ENCODE peak calls at places on chromosomes 7 and 10, in nine cellular contexts. R, E, H, S, Q, Y, Z, I and N are unnamed samples.

GRCh38 chr10:82319046-82319445 is 444.1 kb downstream of the NRG3 start:
- DNase-seq in R (no peak), E (no peak), H (no peak), S (no peak), Q (no peak), Y (no peak), Z (no peak), I (no peak), N (no peak)

GRCh38 chr10:29254123-29255046 is 34.5 kb upstream of the LYZL1 start:
- DNase-seq in R (no peak), E (no peak), H (peak; percentile 83), S (no peak), Q (no peak), Y (peak; percentile 17), Z (no peak), I (peak; percentile 95), N (no peak)

GRCh38 chr10:103820101-103821062 is 35.0 kb downstream of the SH3PXD2A start:
- DNase-seq in R (no peak), E (peak; percentile 43), H (no peak), S (no peak), Q (no peak), Y (no peak), Z (peak; percentile 57), I (no peak), N (no peak)

GRCh38 chr10:2094171-2094570 is 356.8 kb upstream of the ADARB2 start:
- DNase-seq in R (no peak), E (no peak), H (no peak), S (no peak), Q (no peak), Y (no peak), Z (no peak), I (no peak), N (no peak)

GRCh38 chr10:23467024-23467423 is 28.1 kb downstream of the OTUD1 start:
- DNase-seq in R (no peak), E (no peak), H (no peak), S (no peak), Q (no peak), Y (no peak), Z (no peak), I (no peak), N (no peak)

GRCh38 chr7:22460363-22460988 is 39.5 kb downstream of the STEAP1B start:
- DNase-seq in R (no peak), E (no peak), H (no peak), S (no peak), Q (no peak), Y (no peak), Z (no peak), I (no peak), N (no peak)

GRCh38 chr7:24825315-24825917 is 68.2 kb upstream of the GSDME start:
- DNase-seq in R (no peak), E (no peak), H (no peak), S (no peak), Q (no peak), Y (peak; percentile 41), Z (no peak), I (no peak), N (peak; percentile 21)

GRCh38 chr7:48176356-48176893 is 5.2 kb downstream of the ABCA13 start:
- DNase-seq in R (no peak), E (no peak), H (no peak), S (no peak), Q (no peak), Y (no peak), Z (no peak), I (no peak), N (no peak)

GRCh38 chr10:70512149-70512611 is 33.6 kb downstream of the PALD1 start:
- DNase-seq in R (no peak), E (no peak), H (no peak), S (no peak), Q (no peak), Y (no peak), Z (no peak), I (peak; percentile 48), N (no peak)

GRCh38 chr7:82507365-82507975 is 63.9 kb upstream of the CACNA2D1 start:
- DNase-seq in R (no peak), E (no peak), H (no peak), S (no peak), Q (no peak), Y (no peak), Z (no peak), I (no peak), N (no peak)

GRCh38 chr7:131166066-131166465 is 161.6 kb upstream of the MKLN1 start:
- DNase-seq in R (no peak), E (no peak), H (no peak), S (no peak), Q (no peak), Y (no peak), Z (no peak), I (no peak), N (no peak)

GRCh38 chr7:119957335-119957734 is 315.6 kb upstream of the KCND2 start:
- DNase-seq in R (no peak), E (no peak), H (no peak), S (no peak), Q (no peak), Y (no peak), Z (no peak), I (no peak), N (no peak)

GRCh38 chr7:4613855-4614548 is 68.1 kb upstream of the FOXK1 start:
- DNase-seq in R (no peak), E (no peak), H (no peak), S (peak; percentile 57), Q (no peak), Y (no peak), Z (no peak), I (no peak), N (no peak)

GRCh38 chr10:61616611-61617010 is 46.1 kb upstream of the CABCOCO1 start:
- DNase-seq in R (no peak), E (no peak), H (no peak), S (no peak), Q (no peak), Y (no peak), Z (no peak), I (no peak), N (no peak)

GRCh38 chr7:107890962-107891618 is at the start of gene DLD:
- DNase-seq in R (peak; percentile 68), E (peak; percentile 93), H (peak; percentile 99), S (peak; percentile 91), Q (peak; percentile 95), Y (peak; percentile 93), Z (peak; percentile 83), I (peak; percentile 97), N (peak; percentile 97)
- TF ChIP-seq POLR2A in R (peak; percentile 78), E (peak; percentile 91), H (peak; percentile 99), S (peak; percentile 90), Q (peak; percentile 95), Y (peak; percentile 83), Z (peak; percentile 95), I (peak; percentile 96), N (peak; percentile 96)

DNA sequence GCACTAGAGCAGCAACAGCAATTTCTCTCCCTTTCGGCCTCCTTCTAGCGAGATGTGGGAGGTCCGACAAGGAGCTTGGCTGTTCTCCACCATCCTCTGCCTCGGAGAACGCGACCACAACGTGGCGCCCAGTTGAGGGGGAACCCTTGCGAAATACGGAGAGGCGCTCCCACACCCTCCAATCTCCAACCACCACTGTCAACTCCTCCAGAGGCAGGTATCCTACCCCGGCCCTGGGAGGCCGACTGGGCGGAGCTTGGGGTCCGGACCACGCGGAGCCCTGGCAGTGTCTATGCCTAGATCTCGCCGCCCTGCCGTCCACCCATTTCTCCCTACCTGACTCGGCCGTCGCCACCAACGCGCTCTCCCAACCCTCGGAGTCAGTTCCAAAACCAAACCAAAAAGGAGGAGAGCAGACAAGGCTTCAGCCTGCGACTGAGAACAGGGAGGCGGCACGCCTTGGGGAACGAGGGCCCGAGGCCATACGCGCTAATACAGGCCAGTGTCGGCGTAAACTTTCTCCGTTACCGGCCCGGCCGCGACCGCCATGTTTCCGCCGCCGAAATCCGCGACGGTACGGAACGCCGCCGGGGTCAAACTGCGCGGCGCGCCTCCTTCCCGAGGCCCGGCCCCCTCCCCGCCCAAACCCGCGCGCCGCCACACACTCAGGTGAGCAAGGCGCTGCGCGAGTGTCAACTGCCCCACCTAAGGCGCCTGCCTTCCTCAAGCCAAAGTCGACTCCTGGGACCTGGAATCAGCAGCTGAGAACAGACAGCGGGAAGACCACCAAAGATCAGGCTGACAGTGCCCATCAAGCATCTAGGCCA is at the start of gene TMEM168:
- DNase-seq in R (no peak), E (peak; percentile 71), H (peak; percentile 92), S (peak; percentile 33), Q (peak; percentile 82), Y (peak; percentile 88), Z (peak; percentile 30), I (peak; percentile 96), N (peak; percentile 89)
- TF ChIP-seq POLR2A in R (no peak), E (peak; percentile 78), H (peak; percentile 98), S (peak; percentile 82), Q (peak; percentile 80), Y (peak; percentile 74), Z (no peak), I (peak; percentile 52), N (peak; percentile 85)

GRCh38 chr7:27377988-27378387 is 135.4 kb downstream of the EVX1 start:
- DNase-seq in R (no peak), E (no peak), H (no peak), S (no peak), Q (no peak), Y (no peak), Z (no peak), I (no peak), N (no peak)
- TF ChIP-seq POLR2A in R (no peak), E (no peak), H (no peak), S (no peak), Q (no peak), Y (no peak), Z (no peak), I (no peak), N (no peak)

GRCh38 chr10:49762566-49762877 is 399 bp upstream of the OGDHL start:
- DNase-seq in R (no peak), E (no peak), H (no peak), S (no peak), Q (no peak), Y (no peak), Z (no peak), I (no peak), N (no peak)

GRCh38 chr10:49761789-49762565 is at the start of gene OGDHL:
- DNase-seq in R (no peak), E (peak; percentile 73), H (peak; percentile 91), S (peak; percentile 61), Q (no peak), Y (peak; percentile 33), Z (no peak), I (peak; percentile 80), N (peak; percentile 74)

GRCh38 chr10:49761201-49761788 is 828 bp downstream of the OGDHL start:
- DNase-seq in R (no peak), E (no peak), H (no peak), S (no peak), Q (no peak), Y (no peak), Z (no peak), I (peak; percentile 15), N (no peak)

GRCh38 chr10:49759787-49760551 is 2.2 kb downstream of the OGDHL start:
- DNase-seq in R (no peak), E (no peak), H (no peak), S (no peak), Q (no peak), Y (no peak), Z (no peak), I (no peak), N (no peak)

DNA sequence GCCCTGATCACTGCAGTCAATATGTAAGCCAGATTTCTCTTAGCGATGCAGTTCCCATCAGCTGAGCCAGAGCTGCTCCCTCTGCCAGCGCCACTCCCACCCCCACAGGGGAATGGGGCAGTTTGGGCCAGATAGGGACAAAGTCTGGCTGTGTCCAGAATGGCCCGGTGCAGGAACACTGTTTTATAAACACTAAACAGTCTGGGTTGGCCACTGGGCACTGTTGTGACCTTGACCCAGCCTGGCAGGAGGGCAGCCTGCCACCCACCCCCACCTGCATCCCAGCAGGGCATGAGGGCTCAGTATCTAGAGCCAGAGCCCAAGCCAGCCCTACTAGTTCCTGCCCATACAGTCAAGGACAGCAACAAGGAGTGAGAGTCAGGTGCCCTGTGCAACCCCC is 1.3 kb downstream of the OGDHL start:
- DNase-seq in R (no peak), E (no peak), H (no peak), S (no peak), Q (no peak), Y (no peak), Z (no peak), I (no peak), N (no peak)
- TF ChIP-seq POLR2A in R (no peak), E (no peak), H (no peak), S (no peak), Q (no peak), Y (no peak), Z (no peak), I (no peak), N (no peak)